ENCODE peak calls at places on chromosome 1, in seven cellular contexts. D is NT2/D1, J is HCT116, F is SK-N-SH, H is K562, Z is GM12878, G is H1. V is an unnamed sample.

GRCh38 chr1:67564193-67564592 is 120.8 kb upstream of the GADD45A start:
- DNase-seq in D (no peak), J (no peak), F (no peak), H (no peak), Z (no peak), G (no peak), V (no peak)

GRCh38 chr1:74180490-74180889 is 17.5 kb downstream of the LRRIQ3 start:
- DNase-seq in D (no peak), J (no peak), F (no peak), H (no peak), Z (no peak), G (no peak), V (no peak)

GRCh38 chr1:32180186-32181060 is 948 bp downstream of the TXLNA start:
- DNase-seq in D (no peak), J (no peak), F (peak), H (peak), Z (no peak), G (peak), V (peak)

GRCh38 chr1:55180075-55180670 is 35.0 kb downstream of the USP24 start:
- DNase-seq in D (no peak), J (no peak), F (no peak), H (peak), Z (no peak), G (no peak), V (no peak)

GRCh38 chr1:224929335-224930237 is at the start of gene DNAH14:
- DNase-seq in D (peak), J (peak), F (peak), H (peak), Z (no peak), G (peak), V (peak)

GRCh38 chr1:205676002-205676401 is 4.3 kb downstream of the SLC45A3 start:
- DNase-seq in D (no peak), J (no peak), F (no peak), H (no peak), Z (no peak), G (no peak), V (peak)

GRCh38 chr1:32068891-32069590 is 3.7 kb upstream of the TMEM39B start:
- DNase-seq in D (no peak), J (no peak), F (no peak), H (no peak), Z (no peak), G (no peak), V (no peak)

GRCh38 chr1:218957971-218958370 is 215.7 kb upstream of the LYPLAL1 start:
- DNase-seq in D (no peak), J (no peak), F (no peak), H (no peak), Z (no peak), G (no peak), V (no peak)

GRCh38 chr1:202105571-202106339 is 17.0 kb upstream of the GPR37L1 start:
- DNase-seq in D (peak), J (peak), F (no peak), H (peak), Z (no peak), G (peak), V (no peak)

GRCh38 chr1:54809496-54810074 is 8.5 kb upstream of the TTC22 start:
- DNase-seq in D (no peak), J (no peak), F (no peak), H (no peak), Z (no peak), G (peak), V (no peak)

GRCh38 chr1:199302554-199302953 is 663.7 kb downstream of the PTPRC start:
- DNase-seq in D (no peak), J (no peak), F (no peak), H (no peak), Z (no peak), G (no peak), V (no peak)

GRCh38 chr1:151494741-151495281 is 16.4 kb upstream of the CGN start:
- DNase-seq in D (no peak), J (peak), F (no peak), H (peak), Z (no peak), G (no peak), V (peak)

GRCh38 chr1:1921901-1922753 is 3.0 kb upstream of the TMEM52 start:
- DNase-seq in D (no peak), J (no peak), F (no peak), H (no peak), Z (no peak), G (no peak), V (no peak)

GRCh38 chr1:119040906-119041305 is 52.8 kb upstream of the TBX15 start:
- DNase-seq in D (no peak), J (no peak), F (no peak), H (no peak), Z (no peak), G (no peak), V (no peak)

GRCh38 chr1:47590523-47591225 is 152.8 kb downstream of the FOXD2 start:
- DNase-seq in D (no peak), J (no peak), F (no peak), H (no peak), Z (no peak), G (no peak), V (no peak)

GRCh38 chr1:1955651-1956094 is 36.6 kb upstream of the TMEM52 start:
- DNase-seq in D (no peak), J (no peak), F (no peak), H (no peak), Z (no peak), G (no peak), V (peak)

GRCh38 chr1:162206749-162207635 is 137.5 kb downstream of the NOS1AP start:
- DNase-seq in D (no peak), J (no peak), F (no peak), H (no peak), Z (no peak), G (no peak), V (peak)

GRCh38 chr1:209106237-209106741 is 477.2 kb upstream of the CAMK1G start:
- DNase-seq in D (peak), J (no peak), F (peak), H (no peak), Z (no peak), G (no peak), V (no peak)

GRCh38 chr1:115327270-115327669 is 10.8 kb downstream of the NGF start:
- DNase-seq in D (no peak), J (no peak), F (no peak), H (no peak), Z (no peak), G (no peak), V (no peak)

GRCh38 chr1:7300893-7301292 is 470.2 kb upstream of the VAMP3 start:
- DNase-seq in D (no peak), J (peak), F (no peak), H (no peak), Z (no peak), G (no peak), V (peak)

GRCh38 chr1:118461154-118461553 is 276.1 kb upstream of the SPAG17 start:
- DNase-seq in D (no peak), J (no peak), F (no peak), H (no peak), Z (no peak), G (no peak), V (peak)

GRCh38 chr1:78676347-78676982 is 26.8 kb downstream of the IFI44 start:
- DNase-seq in D (peak), J (peak), F (peak), H (peak), Z (no peak), G (no peak), V (peak)

GRCh38 chr1:11961230-11961629 is 19.0 kb upstream of the MFN2 start:
- DNase-seq in D (no peak), J (no peak), F (no peak), H (no peak), Z (no peak), G (no peak), V (peak)

GRCh38 chr1:159949891-159950480 is 4.1 kb downstream of the SLAMF9 start:
- DNase-seq in D (no peak), J (no peak), F (no peak), H (no peak), Z (no peak), G (no peak), V (no peak)

GRCh38 chr1:63004868-63005267 is 220.9 kb downstream of the ATG4C start:
- DNase-seq in D (peak), J (peak), F (peak), H (peak), Z (no peak), G (no peak), V (peak)

GRCh38 chr1:983736-984475 is 2.0 kb upstream of the PERM1 start:
- DNase-seq in D (no peak), J (no peak), F (peak), H (peak), Z (no peak), G (peak), V (no peak)

GRCh38 chr1:184163674-184164470 is 112.3 kb downstream of the TSEN15 start:
- DNase-seq in D (peak), J (no peak), F (no peak), H (peak), Z (peak), G (no peak), V (no peak)

GRCh38 chr1:209414803-209415329 is 168.6 kb upstream of the CAMK1G start:
- DNase-seq in D (no peak), J (no peak), F (no peak), H (no peak), Z (no peak), G (no peak), V (no peak)

GRCh38 chr1:151024540-151025146 is 11.7 kb upstream of the BNIPL start:
- DNase-seq in D (peak), J (peak), F (peak), H (peak), Z (no peak), G (peak), V (peak)

GRCh38 chr1:48105167-48105566 is 108.0 kb upstream of the TRABD2B start:
- DNase-seq in D (no peak), J (no peak), F (no peak), H (no peak), Z (no peak), G (no peak), V (no peak)

GRCh38 chr1:64248065-64248464 is 44.6 kb downstream of the UBE2U start:
- DNase-seq in D (no peak), J (no peak), F (no peak), H (no peak), Z (no peak), G (no peak), V (no peak)
- TF ChIP-seq YY1 in D (no peak), J (no peak), F (no peak), H (no peak), Z (no peak), G (no peak), V (no peak)

DNA sequence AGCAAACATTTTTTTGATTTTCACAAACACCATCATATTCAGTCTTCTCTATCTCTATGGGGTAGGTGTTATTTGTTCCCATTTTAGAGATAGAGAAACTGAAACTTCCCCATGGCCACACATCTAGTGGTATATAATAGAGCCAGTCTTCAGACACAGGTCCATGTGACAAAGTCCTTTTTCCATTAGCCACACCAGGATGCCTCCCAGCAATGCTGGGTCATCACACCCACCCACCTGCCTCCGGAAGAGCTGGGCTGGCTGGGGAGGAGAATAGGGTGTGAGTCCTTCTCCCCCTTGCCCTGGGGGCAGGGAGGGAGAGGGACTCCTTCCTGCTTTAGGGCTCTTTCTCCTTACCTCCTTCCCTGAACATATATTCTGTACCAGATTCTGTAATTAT is 29.8 kb downstream of the SOX13 start:
- DNase-seq in D (no peak), J (peak), F (no peak), H (peak), Z (no peak), G (no peak), V (peak)
- TF ChIP-seq YY1 in D (no peak), J (no peak), F (no peak), H (no peak), Z (no peak), G (no peak), V (no peak)

GRCh38 chr1:185342017-185342416 is 25.0 kb upstream of the IVNS1ABP start:
- DNase-seq in D (no peak), J (no peak), F (no peak), H (no peak), Z (no peak), G (no peak), V (no peak)

GRCh38 chr1:185341196-185341781 is 24.2 kb upstream of the IVNS1ABP start:
- DNase-seq in D (no peak), J (no peak), F (no peak), H (no peak), Z (no peak), G (no peak), V (no peak)

GRCh38 chr1:185342672-185343259 is 25.7 kb upstream of the IVNS1ABP start:
- DNase-seq in D (no peak), J (no peak), F (no peak), H (no peak), Z (no peak), G (no peak), V (peak)

GRCh38 chr1:185337221-185337620 is 20.2 kb upstream of the IVNS1ABP start:
- DNase-seq in D (no peak), J (no peak), F (no peak), H (no peak), Z (no peak), G (no peak), V (no peak)

GRCh38 chr1:185338719-185339622 is 21.9 kb upstream of the IVNS1ABP start:
- DNase-seq in D (no peak), J (no peak), F (no peak), H (no peak), Z (peak), G (no peak), V (no peak)
- TF ChIP-seq YY1 in D (no peak), J (no peak), F (no peak), H (no peak), Z (peak), G (no peak), V (no peak)

GRCh38 chr1:200972985-200973742 is 50.4 kb downstream of the KIF21B start:
- DNase-seq in D (no peak), J (no peak), F (no peak), H (no peak), Z (no peak), G (no peak), V (no peak)
- TF ChIP-seq YY1 in D (no peak), J (no peak), F (no peak), H (no peak), Z (no peak), G (no peak), V (no peak)

GRCh38 chr1:156767879-156768608 is 709 bp downstream of the PRCC start:
- DNase-seq in D (peak), J (no peak), F (peak), H (peak), Z (no peak), G (peak), V (no peak)
- TF ChIP-seq YY1 in D (no peak), J (no peak), F (no peak), H (no peak), Z (no peak), G (no peak), V (no peak)

DNA sequence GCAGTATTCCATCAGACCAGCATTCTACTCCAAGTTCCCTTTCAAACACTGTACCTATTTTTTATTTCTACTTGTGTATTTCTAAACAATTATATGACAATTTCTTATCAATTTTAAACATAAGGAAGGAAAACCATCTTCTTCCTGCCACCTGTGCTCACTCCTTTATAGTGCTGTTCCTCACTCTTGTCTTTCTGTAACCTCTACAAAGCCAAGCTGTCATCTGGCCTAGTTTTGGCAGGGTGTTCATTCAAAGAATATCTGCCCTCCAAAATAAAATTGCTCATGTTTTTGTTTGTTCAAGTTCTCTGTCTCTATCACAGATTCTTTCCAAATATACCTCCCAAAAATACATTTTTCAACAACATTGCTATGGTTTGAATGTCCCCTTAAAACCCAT is 360.2 kb downstream of the VAV3 start:
- DNase-seq in D (no peak), J (no peak), F (no peak), H (no peak), Z (no peak), G (no peak), V (no peak)
- TF ChIP-seq YY1 in D (no peak), J (no peak), F (no peak), H (no peak), Z (no peak), G (no peak), V (no peak)

DNA sequence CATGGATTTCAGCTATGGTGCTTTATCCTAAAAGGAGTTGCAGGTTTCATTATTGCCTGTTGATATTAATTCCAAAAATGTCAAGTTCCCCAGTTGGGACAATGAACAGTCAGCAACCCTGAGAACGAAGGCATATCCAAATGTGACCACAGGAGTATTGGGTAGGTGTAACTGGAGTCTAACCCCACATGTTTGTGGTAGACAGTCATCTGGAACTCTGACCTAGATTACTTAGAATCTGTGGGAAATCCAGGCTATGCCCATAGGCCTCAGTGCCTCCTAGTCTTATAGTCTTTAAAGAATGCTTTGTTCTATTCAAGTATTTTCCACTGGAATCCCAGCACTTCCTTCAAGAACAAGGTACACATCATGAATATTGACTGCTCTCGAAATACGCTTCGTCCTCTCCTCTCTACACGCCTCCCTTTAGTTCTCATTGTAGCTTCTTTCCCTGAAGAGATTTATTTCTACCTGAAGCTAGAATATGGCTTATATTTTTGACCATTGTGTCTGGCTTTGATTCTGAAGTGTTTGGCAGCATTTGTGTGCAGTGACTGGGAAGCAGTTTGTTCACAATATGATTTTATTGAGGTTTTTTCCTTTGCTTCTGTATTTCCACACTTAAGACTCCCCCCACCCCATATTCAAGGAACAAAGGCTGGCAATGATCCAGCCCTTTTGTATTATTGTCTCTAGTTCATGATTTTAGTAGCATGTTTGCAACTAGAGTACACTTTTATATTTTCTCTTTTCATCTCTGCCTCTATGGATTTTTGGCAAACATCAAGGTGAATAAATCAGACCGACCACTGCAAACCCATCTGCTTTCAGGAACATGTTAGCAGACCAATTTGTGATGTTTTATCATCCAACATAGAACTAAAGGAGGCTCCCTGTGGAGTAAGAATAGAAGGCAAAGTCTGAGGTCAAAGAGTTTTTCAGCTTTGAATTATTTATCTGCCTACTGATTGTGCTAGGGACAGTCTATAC is 178.6 kb downstream of the GPR52 start:
- DNase-seq in D (peak), J (peak), F (no peak), H (no peak), Z (no peak), G (no peak), V (no peak)
- TF ChIP-seq YY1 in D (no peak), J (no peak), F (no peak), H (no peak), Z (no peak), G (no peak), V (no peak)

GRCh38 chr1:198267921-198268320 is 111.1 kb downstream of the NEK7 start:
- DNase-seq in D (no peak), J (no peak), F (no peak), H (no peak), Z (no peak), G (no peak), V (no peak)
- TF ChIP-seq YY1 in D (no peak), J (no peak), F (no peak), H (no peak), Z (no peak), G (no peak), V (no peak)

GRCh38 chr1:26546375-26546774 is 16.8 kb downstream of the RPS6KA1 start:
- DNase-seq in D (no peak), J (no peak), F (no peak), H (no peak), Z (no peak), G (no peak), V (no peak)

GRCh38 chr1:26541816-26542711 is 12.5 kb downstream of the RPS6KA1 start:
- DNase-seq in D (peak), J (no peak), F (peak), H (peak), Z (peak), G (peak), V (peak)

GRCh38 chr1:26542781-26543443 is 13.4 kb downstream of the RPS6KA1 start:
- DNase-seq in D (no peak), J (no peak), F (no peak), H (no peak), Z (no peak), G (no peak), V (no peak)

GRCh38 chr1:26543444-26543835 is 13.9 kb downstream of the RPS6KA1 start:
- DNase-seq in D (no peak), J (no peak), F (no peak), H (no peak), Z (no peak), G (no peak), V (no peak)

GRCh38 chr1:26544156-26544555 is 14.6 kb downstream of the RPS6KA1 start:
- DNase-seq in D (no peak), J (no peak), F (no peak), H (no peak), Z (no peak), G (no peak), V (no peak)
- TF ChIP-seq YY1 in D (no peak), J (no peak), F (no peak), H (no peak), Z (no peak), G (no peak), V (no peak)

V was measured in HepG2.